ENCODE peak calls at places on chromosomes 11 and 22, in seven cellular contexts. Y is adrenal gland; C is MM.1S; D is cardiac muscle cell; E is foreskin keratinocyte; B is aorta; K is CD4-positive, alpha-beta memory T cell. W is an unnamed sample.
A peak's percentile ranks its signal among the peaks of the same experiment; 100 is the strongest.

GRCh38 chr22:41966607-41967240 is 2.5 kb upstream of the SEPTIN3 start:
- DNase-seq in K (peak; percentile 52), B (no peak), C (peak; percentile 68), E (peak; percentile 69), D (peak; percentile 88), Y (peak; percentile 93), W (no peak)

GRCh38 chr11:112962854-112963367 is 1.7 kb downstream of the NCAM1 start:
- DNase-seq in E (no peak), D (peak; percentile 8), K (no peak), C (no peak), Y (peak; percentile 79), B (peak; percentile 86), W (peak; percentile 74)

GRCh38 chr22:19871845-19872778 is 17.4 kb upstream of the GNB1L start:
- DNase-seq in E (no peak), C (no peak), K (no peak), Y (peak; percentile 10), B (peak; percentile 55), D (no peak), W (no peak)

GRCh38 chr11:75103380-75104026 is 6.8 kb upstream of the OR2AT4 start:
- DNase-seq in E (peak; percentile 15), K (no peak), Y (no peak), C (no peak), D (peak; percentile 46), B (no peak), W (no peak)

GRCh38 chr22:23137905-23138520 is 3.8 kb downstream of the RSPH14 start:
- DNase-seq in E (no peak), C (peak; percentile 94), B (no peak), Y (no peak), K (peak; percentile 79), D (peak; percentile 8), W (no peak)

GRCh38 chr22:42270512-42271190 is at the start of gene TCF20:
- DNase-seq in K (peak; percentile 80), B (peak; percentile 92), E (no peak), C (peak; percentile 83), Y (peak; percentile 74), D (peak; percentile 78), W (peak; percentile 88)

GRCh38 chr11:2382927-2383822 is 6.1 kb downstream of the CD81 start:
- DNase-seq in E (no peak), C (no peak), B (no peak), K (no peak), D (peak; percentile 26), Y (peak; percentile 57), W (peak; percentile 91)

GRCh38 chr11:36711104-36711825 is 113.2 kb upstream of the RAG2 start:
- DNase-seq in Y (no peak), D (no peak), C (no peak), B (no peak), E (no peak), K (no peak), W (no peak)

GRCh38 chr11:132055296-132055695 is 684.9 kb downstream of the NTM start:
- DNase-seq in E (no peak), D (no peak), K (no peak), Y (no peak), B (no peak), C (no peak), W (no peak)

GRCh38 chr22:27866136-27867091 is 52.6 kb downstream of the PITPNB start:
- DNase-seq in D (peak; percentile 90), B (no peak), K (no peak), C (no peak), E (peak; percentile 82), Y (peak; percentile 73), W (no peak)

GRCh38 chr11:92136792-92137191 is 87.8 kb upstream of the FAT3 start:
- DNase-seq in K (no peak), Y (no peak), C (no peak), D (no peak), B (no peak), E (no peak), W (no peak)

GRCh38 chr11:118436639-118437045 is 350 bp downstream of the KMT2A start:
- DNase-seq in E (no peak), K (no peak), Y (peak; percentile 33), C (peak; percentile 20), B (peak; percentile 82), D (peak; percentile 30), W (peak; percentile 61)

GRCh38 chr11:16986434-16987204 is 27.6 kb downstream of the PLEKHA7 start:
- DNase-seq in B (no peak), Y (no peak), K (peak; percentile 56), E (no peak), C (peak; percentile 94), D (peak; percentile 48), W (no peak)

GRCh38 chr11:35323076-35323868 is 96.1 kb downstream of the SLC1A2 start:
- DNase-seq in C (no peak), E (no peak), Y (no peak), B (no peak), K (no peak), D (no peak), W (no peak)

GRCh38 chr11:44611687-44612437 is 46.4 kb downstream of the CD82 start:
- DNase-seq in E (no peak), Y (no peak), B (no peak), C (no peak), D (no peak), K (peak; percentile 81), W (no peak)

GRCh38 chr11:109251230-109251629 is 170.8 kb upstream of the C11orf87 start:
- DNase-seq in K (no peak), E (no peak), Y (no peak), B (no peak), D (no peak), C (no peak), W (no peak)

GRCh38 chr11:65437436-65438227 is 15.0 kb downstream of the NEAT1 start:
- DNase-seq in E (no peak), B (no peak), C (no peak), Y (peak; percentile 38), D (peak; percentile 32), K (no peak), W (no peak)

GRCh38 chr22:25815561-25815960 is 73.6 kb downstream of the MYO18B start:
- DNase-seq in E (no peak), B (no peak), C (no peak), Y (no peak), D (no peak), K (no peak), W (no peak)

GRCh38 chr22:25816522-25817059 is 74.6 kb downstream of the MYO18B start:
- DNase-seq in K (no peak), B (no peak), E (no peak), C (no peak), Y (no peak), D (no peak), W (no peak)

GRCh38 chr22:25817092-25817943 is 75.3 kb downstream of the MYO18B start:
- DNase-seq in C (no peak), E (no peak), Y (no peak), K (no peak), B (no peak), D (no peak), W (no peak)

GRCh38 chr22:25818541-25818940 is 76.6 kb downstream of the MYO18B start:
- DNase-seq in B (no peak), C (no peak), K (no peak), Y (no peak), D (no peak), E (no peak), W (no peak)

DNA sequence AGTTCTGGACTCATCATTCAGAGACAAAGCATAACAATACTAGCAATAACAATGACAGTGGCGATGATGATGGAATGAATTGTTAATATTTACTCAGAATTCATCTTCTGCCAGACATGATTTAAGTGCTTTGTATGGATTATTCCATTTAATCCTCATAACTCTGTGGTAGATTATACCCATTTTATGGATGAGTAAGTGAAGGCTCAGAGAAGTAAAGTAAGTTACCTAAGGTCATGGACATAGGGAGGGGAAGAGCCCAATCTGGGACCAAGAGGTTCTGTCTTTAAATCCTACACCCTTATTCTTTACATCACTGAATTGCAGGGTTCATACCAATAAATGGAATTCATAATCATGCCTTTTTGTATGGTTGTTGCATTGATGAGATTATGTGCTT is 72.7 kb downstream of the MYO18B start:
- DNase-seq in E (no peak), K (no peak), D (no peak), C (no peak), Y (no peak), B (no peak), W (no peak)
- H3K27me3 ChIP-seq in E (peaks cover 4% of the 10 kb centered on the region), K (no peaks in the 10 kb centered on the region), D (no peaks in the 10 kb centered on the region), C (peaks cover 59% of the 10 kb centered on the region), Y (peaks cover 4% of the 10 kb centered on the region), B (no peaks in the 10 kb centered on the region), W (no peaks in the 10 kb centered on the region)

GRCh38 chr11:106133529-106133928 is 56.1 kb downstream of the AASDHPPT start:
- DNase-seq in K (no peak), E (no peak), B (no peak), Y (no peak), C (no peak), D (no peak), W (no peak)
- H3K27me3 ChIP-seq in K (no peaks in the 10 kb centered on the region), E (peaks cover 5% of the 10 kb centered on the region), B (no peaks in the 10 kb centered on the region), Y (no peaks in the 10 kb centered on the region), C (no peaks in the 10 kb centered on the region), D (no peaks in the 10 kb centered on the region), W (no peaks in the 10 kb centered on the region)

DNA sequence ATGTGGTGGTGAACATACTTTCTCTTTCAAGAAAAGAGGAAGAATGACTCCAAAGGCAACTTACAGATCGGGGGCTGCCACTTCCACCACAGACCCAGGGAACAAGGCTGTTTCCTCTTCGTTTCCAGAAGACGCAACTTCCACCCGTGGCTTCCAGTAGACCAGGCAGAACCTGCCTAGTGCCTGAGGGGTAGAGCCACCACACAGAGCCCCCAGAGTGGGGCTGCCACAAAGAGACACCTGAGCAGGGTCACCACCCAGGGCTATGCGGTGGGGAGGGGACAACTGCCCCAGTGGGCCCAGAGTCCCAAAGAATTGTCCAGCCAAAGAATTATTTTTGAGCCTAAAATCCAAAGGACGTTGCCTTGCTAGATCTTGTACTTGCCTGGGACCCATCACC is 16.7 kb upstream of the PHF21B start:
- DNase-seq in C (no peak), K (no peak), D (no peak), Y (no peak), E (no peak), B (no peak), W (no peak)
- H3K27me3 ChIP-seq in C (peaks cover 91% of the 10 kb centered on the region), K (no peaks in the 10 kb centered on the region), D (peaks cover 6% of the 10 kb centered on the region), Y (peaks cover 16% of the 10 kb centered on the region), E (peaks cover 25% of the 10 kb centered on the region), B (no peaks in the 10 kb centered on the region), W (peaks cover 3% of the 10 kb centered on the region)

DNA sequence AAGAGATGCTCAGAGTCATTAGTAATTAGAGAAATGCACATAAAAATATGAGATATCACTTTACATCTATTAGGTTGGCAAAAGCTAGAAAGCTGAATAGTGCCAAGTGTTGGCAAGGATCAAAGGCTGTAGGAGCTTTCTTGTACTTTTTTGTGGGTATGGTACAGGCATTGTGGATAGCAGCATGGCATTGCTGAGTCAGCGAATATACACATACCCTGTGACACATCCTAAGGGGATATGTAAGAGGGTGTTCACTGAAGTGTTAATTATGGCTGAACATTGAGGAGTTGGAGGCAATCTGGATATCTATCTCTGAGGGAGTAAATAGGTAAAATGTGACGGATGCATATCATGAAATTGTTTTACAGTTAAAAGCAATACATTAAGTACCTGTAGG is 27.0 kb upstream of the IL18BP start:
- DNase-seq in E (no peak), D (no peak), C (no peak), B (no peak), Y (no peak), K (no peak), W (no peak)
- H3K27me3 ChIP-seq in E (no peaks in the 10 kb centered on the region), D (no peaks in the 10 kb centered on the region), C (no peaks in the 10 kb centered on the region), B (no peaks in the 10 kb centered on the region), Y (no peaks in the 10 kb centered on the region), K (no peaks in the 10 kb centered on the region), W (no peaks in the 10 kb centered on the region)

DNA sequence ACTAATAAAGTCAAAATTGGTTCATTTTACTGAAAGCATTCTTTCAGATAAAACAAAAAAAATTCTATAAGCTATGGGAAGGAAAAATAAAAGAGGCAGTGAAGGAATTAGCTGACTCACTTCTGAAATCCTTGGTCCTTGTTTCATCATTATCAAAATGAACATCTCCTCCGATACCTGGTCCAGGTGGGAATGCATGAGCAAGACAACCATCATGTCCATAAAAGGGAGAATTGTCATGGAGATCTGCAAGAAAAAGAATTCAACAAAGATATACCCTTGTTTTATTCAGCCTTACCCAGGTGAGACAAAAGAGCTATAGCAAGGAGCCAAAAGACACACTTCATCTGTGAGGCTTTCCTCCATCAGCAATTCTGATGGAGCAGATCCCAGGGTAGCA is 27.2 kb downstream of the MMP10 start:
- DNase-seq in D (no peak), E (peak; percentile 72), B (no peak), C (no peak), Y (no peak), K (no peak), W (no peak)
- H3K27me3 ChIP-seq in D (no peaks in the 10 kb centered on the region), E (no peaks in the 10 kb centered on the region), B (no peaks in the 10 kb centered on the region), C (no peaks in the 10 kb centered on the region), Y (peaks cover 3% of the 10 kb centered on the region), K (no peaks in the 10 kb centered on the region), W (no peaks in the 10 kb centered on the region)

W was measured in psoas muscle.